ENCODE peak calls at places on chromosomes 13 and 19, in four cellular contexts. L is tibial nerve, A is body of pancreas, J is GM13976. T is an unnamed sample.

GRCh38 chr19:43755256-43755801 is 567 bp upstream of the SMG9 start:
- DNase-seq in L (peak), A (peak), J (peak), T (peak)

GRCh38 chr19:47228937-47229673 is 1.9 kb downstream of the BBC3 start:
- DNase-seq in L (peak), A (no peak), J (no peak), T (no peak)

GRCh38 chr13:36072127-36072526 is 59.1 kb downstream of the DCLK1 start:
- DNase-seq in L (no peak), A (no peak), J (no peak), T (no peak)

GRCh38 chr13:44755872-44756271 is 179.7 kb upstream of the TSC22D1 start:
- DNase-seq in L (no peak), A (no peak), J (no peak), T (no peak)

GRCh38 chr13:94455414-94455813 is 24.1 kb downstream of the DCT start:
- DNase-seq in L (no peak), A (no peak), J (no peak), T (no peak)

GRCh38 chr19:40633207-40633606 is 32.0 kb downstream of the LTBP4 start:
- DNase-seq in L (no peak), A (no peak), J (no peak), T (no peak)

GRCh38 chr19:6273701-6274601 is 5.8 kb downstream of the MLLT1 start:
- DNase-seq in L (peak), A (peak), J (peak), T (no peak)

GRCh38 chr19:30870861-30871260 is 478.4 kb downstream of the TSHZ3 start:
- DNase-seq in L (no peak), A (no peak), J (no peak), T (no peak)

GRCh38 chr19:34725400-34725799 is 8.6 kb upstream of the ZNF181 start:
- DNase-seq in L (no peak), A (no peak), J (no peak), T (no peak)

GRCh38 chr13:75550159-75550567 is 572 bp downstream of the UCHL3 start:
- DNase-seq in L (no peak), A (peak), J (peak), T (peak)

GRCh38 chr19:18756896-18757295 is 34.2 kb downstream of the COMP start:
- DNase-seq in L (no peak), A (no peak), J (no peak), T (no peak)

GRCh38 chr13:92494915-92495314 is 731.7 kb upstream of the GPC6 start:
- DNase-seq in L (no peak), A (no peak), J (no peak), T (no peak)

GRCh38 chr13:85266331-85266730 is 532.9 kb downstream of the SLITRK6 start:
- DNase-seq in L (no peak), A (no peak), J (no peak), T (no peak)

GRCh38 chr13:24216176-24216575 is 55.7 kb downstream of the SPATA13 start:
- DNase-seq in L (no peak), A (no peak), J (no peak), T (no peak)

GRCh38 chr13:58343081-58343480 is 711.5 kb downstream of the PCDH17 start:
- DNase-seq in L (no peak), A (no peak), J (no peak), T (no peak)

GRCh38 chr13:101917833-101918755 is 465.6 kb downstream of the ITGBL1 start:
- DNase-seq in L (no peak), A (no peak), J (peak), T (no peak)

GRCh38 chr13:98809345-98809777 is 56.9 kb upstream of the SLC15A1 start:
- DNase-seq in L (no peak), A (no peak), J (no peak), T (no peak)

GRCh38 chr13:59034198-59034597 is 1129.5 kb downstream of the DIAPH3 start:
- DNase-seq in L (no peak), A (no peak), J (no peak), T (no peak)

GRCh38 chr19:3721900-3722442 is 13.8 kb downstream of the TJP3 start:
- DNase-seq in L (no peak), A (no peak), J (no peak), T (no peak)

GRCh38 chr19:18364826-18365528 is 21.0 kb upstream of the GDF15 start:
- DNase-seq in L (peak), A (peak), J (no peak), T (peak)

GRCh38 chr19:39314016-39314728 is 6.5 kb downstream of the LRFN1 start:
- DNase-seq in L (no peak), A (no peak), J (no peak), T (no peak)

GRCh38 chr13:51767100-51767499 is 36.9 kb downstream of the DHRS12 start:
- DNase-seq in L (no peak), A (no peak), J (no peak), T (peak)

GRCh38 chr13:112619730-112620639 is 32.0 kb upstream of the TUBGCP3 start:
- DNase-seq in L (no peak), A (no peak), J (no peak), T (peak)

GRCh38 chr13:109784590-109785140 is 1.7 kb downstream of the IRS2 start:
- DNase-seq in L (peak), A (peak), J (no peak), T (peak)

GRCh38 chr19:7965259-7965841 is 21.9 kb upstream of the TIMM44 start:
- DNase-seq in L (no peak), A (no peak), J (no peak), T (no peak)

GRCh38 chr13:73610799-73611592 is 523.2 kb downstream of the KLF12 start:
- DNase-seq in L (no peak), A (no peak), J (no peak), T (no peak)

GRCh38 chr13:98821372-98822237 is 69.1 kb upstream of the SLC15A1 start:
- DNase-seq in L (peak), A (no peak), J (no peak), T (no peak)

GRCh38 chr19:58042709-58043340 is 9.0 kb downstream of the ZSCAN1 start:
- DNase-seq in L (no peak), A (no peak), J (no peak), T (no peak)
- TF ChIP-seq CTCF in L (no peak), A (no peak), J (no peak), T (no peak)

DNA sequence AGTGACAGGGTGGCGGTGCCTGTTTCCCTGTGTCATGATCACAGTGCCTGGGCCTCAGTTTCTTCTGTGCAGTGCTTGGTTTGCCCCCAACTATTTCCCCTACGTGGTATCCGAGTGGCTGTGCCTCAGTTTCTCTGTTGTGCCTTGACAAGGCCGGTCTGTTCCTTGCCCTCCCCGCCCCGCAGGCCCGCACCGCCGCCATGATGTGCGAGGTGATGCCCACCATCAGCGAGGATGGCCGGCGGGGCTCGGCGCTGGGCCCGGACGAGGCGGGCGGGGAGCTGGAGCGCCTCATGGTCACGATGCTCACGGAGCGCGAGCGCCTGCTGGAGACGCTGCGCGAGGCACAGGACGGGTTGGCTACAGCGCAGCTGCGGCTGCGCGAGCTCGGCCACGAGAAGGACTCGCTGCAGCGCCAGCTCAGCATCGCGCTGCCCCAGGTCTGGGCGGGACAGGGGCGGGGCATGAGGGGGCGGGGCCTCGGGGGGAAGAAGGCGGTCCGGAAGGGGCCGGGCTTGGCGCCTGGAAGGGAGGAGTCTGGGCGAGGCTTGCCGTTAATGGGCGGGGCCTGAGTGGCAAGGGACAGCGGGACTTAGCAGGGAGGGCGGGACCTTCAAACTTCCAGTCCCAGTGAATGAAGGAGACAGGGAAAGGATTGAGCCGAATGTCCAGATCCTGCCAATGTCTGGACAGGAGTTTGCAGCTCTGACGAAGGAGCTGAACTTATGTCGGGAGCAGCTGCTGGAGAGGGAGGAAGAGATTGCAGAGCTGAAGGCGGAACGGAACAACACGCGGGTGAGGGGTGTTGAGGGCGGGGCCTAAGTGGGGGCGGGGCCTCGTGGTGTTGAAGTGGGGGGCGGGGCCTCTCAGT is 8.6 kb downstream of the PPFIA3 start:
- DNase-seq in L (peak), A (peak), J (peak), T (peak)
- TF ChIP-seq CTCF in L (peak), A (peak), J (no peak), T (no peak)

GRCh38 chr13:90253806-90254205 is 1093.7 kb upstream of the MIR17HG start:
- DNase-seq in L (no peak), A (no peak), J (no peak), T (no peak)
- TF ChIP-seq CTCF in L (no peak), A (no peak), J (no peak), T (no peak)

GRCh38 chr19:48255376-48256303 is at the start of gene CARD8:
- DNase-seq in L (peak), A (peak), J (peak), T (peak)
- TF ChIP-seq CTCF in L (no peak), A (no peak), J (no peak), T (no peak)

GRCh38 chr13:106533101-106533939 is 2.1 kb downstream of the EFNB2 start:
- DNase-seq in L (peak), A (peak), J (peak), T (peak)

GRCh38 chr13:106535552-106536243 is at the start of gene EFNB2:
- DNase-seq in L (peak), A (peak), J (peak), T (peak)

GRCh38 chr13:106534844-106535551 is 464 bp downstream of the EFNB2 start:
- DNase-seq in L (no peak), A (peak), J (peak), T (peak)

GRCh38 chr13:106532111-106532929 is 3.1 kb downstream of the EFNB2 start:
- DNase-seq in L (no peak), A (no peak), J (no peak), T (no peak)

GRCh38 chr13:106533940-106534843 is 1.3 kb downstream of the EFNB2 start:
- DNase-seq in L (peak), A (peak), J (peak), T (peak)
- TF ChIP-seq CTCF in L (no peak), A (no peak), J (no peak), T (no peak)

GRCh38 chr13:111359237-111359915 is 38.9 kb downstream of the TEX29 start:
- DNase-seq in L (no peak), A (no peak), J (no peak), T (no peak)
- TF ChIP-seq CTCF in L (no peak), A (no peak), J (no peak), T (no peak)

T was measured in endothelial cell.